ENCODE peak calls at places on chromosome 21, in six cellular contexts. One of them, this sample, is unnamed.

GRCh38 chr21:43667191-43667904 is 8.0 kb downstream of the RRP1B start:
- DNase-seq in CD8-positive, alpha-beta T cell: no peak
- DNase-seq in adrenal gland: no peak
- DNase-seq in gastrocnemius medialis: no peak
- DNase-seq in GM23248: peak
- DNase-seq in mesenchymal stem cell: peak
- DNase-seq in this sample: peak

GRCh38 chr21:37088196-37088595 is 15.1 kb downstream of the TTC3 start:
- DNase-seq in CD8-positive, alpha-beta T cell: no peak
- DNase-seq in adrenal gland: no peak
- DNase-seq in gastrocnemius medialis: no peak
- DNase-seq in GM23248: no peak
- DNase-seq in mesenchymal stem cell: peak
- DNase-seq in this sample: peak

GRCh38 chr21:34688145-34688544 is 19.4 kb downstream of the CLIC6 start:
- DNase-seq in CD8-positive, alpha-beta T cell: no peak
- DNase-seq in adrenal gland: no peak
- DNase-seq in gastrocnemius medialis: no peak
- DNase-seq in GM23248: peak
- DNase-seq in mesenchymal stem cell: no peak
- DNase-seq in this sample: no peak

GRCh38 chr21:44793269-44794030 is 8.2 kb downstream of the UBE2G2 start:
- DNase-seq in CD8-positive, alpha-beta T cell: peak
- DNase-seq in adrenal gland: peak
- DNase-seq in gastrocnemius medialis: peak
- DNase-seq in GM23248: peak
- DNase-seq in mesenchymal stem cell: peak
- DNase-seq in this sample: peak

GRCh38 chr21:16572032-16572431 is 842.2 kb downstream of the USP25 start:
- DNase-seq in CD8-positive, alpha-beta T cell: no peak
- DNase-seq in adrenal gland: no peak
- DNase-seq in gastrocnemius medialis: no peak
- DNase-seq in GM23248: peak
- DNase-seq in mesenchymal stem cell: no peak
- DNase-seq in this sample: peak

GRCh38 chr21:36478207-36478701 is 1.7 kb downstream of the CLDN14 start:
- DNase-seq in CD8-positive, alpha-beta T cell: no peak
- DNase-seq in adrenal gland: peak
- DNase-seq in gastrocnemius medialis: no peak
- DNase-seq in GM23248: peak
- DNase-seq in mesenchymal stem cell: peak
- DNase-seq in this sample: peak

GRCh38 chr21:28439852-28440251 is 552.8 kb downstream of the LTN1 start:
- DNase-seq in CD8-positive, alpha-beta T cell: no peak
- DNase-seq in adrenal gland: no peak
- DNase-seq in gastrocnemius medialis: no peak
- DNase-seq in GM23248: peak
- DNase-seq in mesenchymal stem cell: no peak
- DNase-seq in this sample: no peak

GRCh38 chr21:35829014-35829525 is 231.3 kb downstream of the SETD4 start:
- DNase-seq in CD8-positive, alpha-beta T cell: no peak
- DNase-seq in adrenal gland: no peak
- DNase-seq in gastrocnemius medialis: no peak
- DNase-seq in GM23248: no peak
- DNase-seq in mesenchymal stem cell: no peak
- DNase-seq in this sample: no peak

GRCh38 chr21:14773777-14774345 is 227.7 kb upstream of the SAMSN1 start:
- DNase-seq in CD8-positive, alpha-beta T cell: peak
- DNase-seq in adrenal gland: peak
- DNase-seq in gastrocnemius medialis: no peak
- DNase-seq in GM23248: peak
- DNase-seq in mesenchymal stem cell: peak
- DNase-seq in this sample: peak

GRCh38 chr21:14959343-14959742 is 105.5 kb downstream of the NRIP1 start:
- DNase-seq in CD8-positive, alpha-beta T cell: no peak
- DNase-seq in adrenal gland: no peak
- DNase-seq in gastrocnemius medialis: no peak
- DNase-seq in GM23248: peak
- DNase-seq in mesenchymal stem cell: no peak
- DNase-seq in this sample: no peak

GRCh38 chr21:25845729-25846256 is 111.0 kb downstream of the GABPA start:
- DNase-seq in CD8-positive, alpha-beta T cell: no peak
- DNase-seq in adrenal gland: no peak
- DNase-seq in gastrocnemius medialis: no peak
- DNase-seq in GM23248: peak
- DNase-seq in mesenchymal stem cell: peak
- DNase-seq in this sample: no peak

GRCh38 chr21:38494688-38495087 is 3.6 kb downstream of the ERG start:
- DNase-seq in CD8-positive, alpha-beta T cell: no peak
- DNase-seq in adrenal gland: no peak
- DNase-seq in gastrocnemius medialis: no peak
- DNase-seq in GM23248: peak
- DNase-seq in mesenchymal stem cell: peak
- DNase-seq in this sample: peak

GRCh38 chr21:26964379-26964778 is 2.5 kb downstream of the ADAMTS5 start:
- DNase-seq in CD8-positive, alpha-beta T cell: no peak
- DNase-seq in adrenal gland: no peak
- DNase-seq in gastrocnemius medialis: peak
- DNase-seq in GM23248: peak
- DNase-seq in mesenchymal stem cell: peak
- DNase-seq in this sample: no peak

GRCh38 chr21:14843991-14844390 is 220.8 kb downstream of the NRIP1 start:
- DNase-seq in CD8-positive, alpha-beta T cell: no peak
- DNase-seq in adrenal gland: no peak
- DNase-seq in gastrocnemius medialis: no peak
- DNase-seq in GM23248: peak
- DNase-seq in mesenchymal stem cell: no peak
- DNase-seq in this sample: peak

GRCh38 chr21:17679002-17679600 is 66.4 kb upstream of the BTG3 start:
- DNase-seq in CD8-positive, alpha-beta T cell: no peak
- DNase-seq in adrenal gland: peak
- DNase-seq in gastrocnemius medialis: no peak
- DNase-seq in GM23248: peak
- DNase-seq in mesenchymal stem cell: peak
- DNase-seq in this sample: peak

GRCh38 chr21:36039861-36040260 is 20.5 kb downstream of the SETD4 start:
- DNase-seq in CD8-positive, alpha-beta T cell: no peak
- DNase-seq in adrenal gland: no peak
- DNase-seq in gastrocnemius medialis: no peak
- DNase-seq in GM23248: no peak
- DNase-seq in mesenchymal stem cell: no peak
- DNase-seq in this sample: no peak

GRCh38 chr21:34593423-34593822 is 21.5 kb downstream of the RCAN1 start:
- DNase-seq in CD8-positive, alpha-beta T cell: no peak
- DNase-seq in adrenal gland: no peak
- DNase-seq in gastrocnemius medialis: no peak
- DNase-seq in GM23248: no peak
- DNase-seq in mesenchymal stem cell: no peak
- DNase-seq in this sample: no peak

GRCh38 chr21:27564684-27565280 is 597.9 kb upstream of the ADAMTS5 start:
- DNase-seq in CD8-positive, alpha-beta T cell: no peak
- DNase-seq in adrenal gland: peak
- DNase-seq in gastrocnemius medialis: peak
- DNase-seq in GM23248: peak
- DNase-seq in mesenchymal stem cell: peak
- DNase-seq in this sample: peak

GRCh38 chr21:36211660-36212512 is 55.3 kb downstream of the DOP1B start:
- DNase-seq in CD8-positive, alpha-beta T cell: no peak
- DNase-seq in adrenal gland: no peak
- DNase-seq in gastrocnemius medialis: no peak
- DNase-seq in GM23248: peak
- DNase-seq in mesenchymal stem cell: peak
- DNase-seq in this sample: peak

GRCh38 chr21:36603221-36603620 is 95.7 kb upstream of the SIM2 start:
- DNase-seq in CD8-positive, alpha-beta T cell: no peak
- DNase-seq in adrenal gland: no peak
- DNase-seq in gastrocnemius medialis: no peak
- DNase-seq in GM23248: no peak
- DNase-seq in mesenchymal stem cell: no peak
- DNase-seq in this sample: no peak

GRCh38 chr21:42654179-42654912 is 925 bp downstream of the PDE9A start:
- DNase-seq in CD8-positive, alpha-beta T cell: peak
- DNase-seq in adrenal gland: no peak
- DNase-seq in gastrocnemius medialis: no peak
- DNase-seq in GM23248: no peak
- DNase-seq in mesenchymal stem cell: peak
- DNase-seq in this sample: no peak
- H3K4me3 ChIP-seq in CD8-positive, alpha-beta T cell: peak
- H3K4me3 ChIP-seq in adrenal gland: no peak
- H3K4me3 ChIP-seq in gastrocnemius medialis: peak
- H3K4me3 ChIP-seq in GM23248: no peak
- H3K4me3 ChIP-seq in mesenchymal stem cell: peak
- H3K4me3 ChIP-seq in this sample: no peak

GRCh38 chr21:42514883-42515228 is 1.2 kb downstream of the SLC37A1 start:
- DNase-seq in CD8-positive, alpha-beta T cell: no peak
- DNase-seq in adrenal gland: no peak
- DNase-seq in gastrocnemius medialis: no peak
- DNase-seq in GM23248: no peak
- DNase-seq in mesenchymal stem cell: no peak
- DNase-seq in this sample: no peak

GRCh38 chr21:42518216-42518615 is 4.6 kb downstream of the SLC37A1 start:
- DNase-seq in CD8-positive, alpha-beta T cell: no peak
- DNase-seq in adrenal gland: peak
- DNase-seq in gastrocnemius medialis: no peak
- DNase-seq in GM23248: peak
- DNase-seq in mesenchymal stem cell: peak
- DNase-seq in this sample: peak

GRCh38 chr21:42513985-42514882 is 582 bp downstream of the SLC37A1 start:
- DNase-seq in CD8-positive, alpha-beta T cell: peak
- DNase-seq in adrenal gland: peak
- DNase-seq in gastrocnemius medialis: peak
- DNase-seq in GM23248: peak
- DNase-seq in mesenchymal stem cell: peak
- DNase-seq in this sample: no peak

GRCh38 chr21:42513151-42513984 is at the start of gene SLC37A1:
- DNase-seq in CD8-positive, alpha-beta T cell: peak
- DNase-seq in adrenal gland: peak
- DNase-seq in gastrocnemius medialis: peak
- DNase-seq in GM23248: peak
- DNase-seq in mesenchymal stem cell: no peak
- DNase-seq in this sample: no peak

GRCh38 chr21:42515708-42516502 is 2.3 kb downstream of the SLC37A1 start:
- DNase-seq in CD8-positive, alpha-beta T cell: no peak
- DNase-seq in adrenal gland: peak
- DNase-seq in gastrocnemius medialis: no peak
- DNase-seq in GM23248: peak
- DNase-seq in mesenchymal stem cell: peak
- DNase-seq in this sample: no peak
- H3K4me3 ChIP-seq in CD8-positive, alpha-beta T cell: no peak
- H3K4me3 ChIP-seq in adrenal gland: no peak
- H3K4me3 ChIP-seq in gastrocnemius medialis: no peak
- H3K4me3 ChIP-seq in GM23248: no peak
- H3K4me3 ChIP-seq in mesenchymal stem cell: no peak
- H3K4me3 ChIP-seq in this sample: no peak

GRCh38 chr21:32558131-32558530 is 27.2 kb downstream of the TCP10L start:
- DNase-seq in CD8-positive, alpha-beta T cell: no peak
- DNase-seq in adrenal gland: no peak
- DNase-seq in gastrocnemius medialis: no peak
- DNase-seq in GM23248: no peak
- DNase-seq in mesenchymal stem cell: no peak
- DNase-seq in this sample: no peak

GRCh38 chr21:32562426-32562825 is 22.9 kb downstream of the TCP10L start:
- DNase-seq in CD8-positive, alpha-beta T cell: no peak
- DNase-seq in adrenal gland: peak
- DNase-seq in gastrocnemius medialis: no peak
- DNase-seq in GM23248: peak
- DNase-seq in mesenchymal stem cell: peak
- DNase-seq in this sample: peak

GRCh38 chr21:32562915-32563314 is 22.4 kb downstream of the TCP10L start:
- DNase-seq in CD8-positive, alpha-beta T cell: no peak
- DNase-seq in adrenal gland: no peak
- DNase-seq in gastrocnemius medialis: no peak
- DNase-seq in GM23248: no peak
- DNase-seq in mesenchymal stem cell: no peak
- DNase-seq in this sample: no peak

GRCh38 chr21:32559004-32559610 is 26.2 kb downstream of the TCP10L start:
- DNase-seq in CD8-positive, alpha-beta T cell: no peak
- DNase-seq in adrenal gland: no peak
- DNase-seq in gastrocnemius medialis: no peak
- DNase-seq in GM23248: no peak
- DNase-seq in mesenchymal stem cell: no peak
- DNase-seq in this sample: no peak

GRCh38 chr21:32560896-32561295 is 24.4 kb downstream of the TCP10L start:
- DNase-seq in CD8-positive, alpha-beta T cell: no peak
- DNase-seq in adrenal gland: no peak
- DNase-seq in gastrocnemius medialis: no peak
- DNase-seq in GM23248: no peak
- DNase-seq in mesenchymal stem cell: no peak
- DNase-seq in this sample: no peak
- H3K4me3 ChIP-seq in CD8-positive, alpha-beta T cell: no peak
- H3K4me3 ChIP-seq in adrenal gland: no peak
- H3K4me3 ChIP-seq in gastrocnemius medialis: no peak
- H3K4me3 ChIP-seq in GM23248: no peak
- H3K4me3 ChIP-seq in mesenchymal stem cell: no peak
- H3K4me3 ChIP-seq in this sample: no peak

DNA sequence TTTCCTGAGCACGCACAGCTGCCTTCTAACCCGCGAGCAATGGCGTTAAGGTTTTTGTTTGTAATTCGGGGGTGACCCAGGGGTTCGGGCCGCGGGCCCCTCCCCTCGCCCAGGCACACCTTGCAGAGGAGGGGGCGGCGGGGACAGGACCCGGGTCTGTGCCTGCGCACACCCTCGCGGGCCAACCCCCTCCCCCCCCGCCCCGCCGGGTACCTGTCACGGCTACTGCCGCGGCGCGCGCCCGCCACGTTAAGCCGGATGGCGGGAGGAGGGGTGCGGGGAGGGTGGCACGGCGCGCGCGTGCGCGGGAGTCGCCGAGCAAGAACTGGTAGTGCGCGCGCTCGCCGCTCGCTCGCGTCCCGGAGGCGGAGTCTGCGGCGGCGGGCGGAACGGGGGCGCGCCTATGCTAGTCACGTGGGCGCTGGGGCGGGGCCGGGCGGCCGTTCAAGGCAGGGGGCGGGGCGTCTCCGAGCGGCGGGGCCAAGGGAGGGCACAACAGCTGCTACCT is at the start of gene TPTE:
- DNase-seq in CD8-positive, alpha-beta T cell: no peak
- DNase-seq in adrenal gland: no peak
- DNase-seq in gastrocnemius medialis: no peak
- DNase-seq in GM23248: no peak
- DNase-seq in mesenchymal stem cell: no peak
- DNase-seq in this sample: no peak
- H3K4me3 ChIP-seq in CD8-positive, alpha-beta T cell: no peak
- H3K4me3 ChIP-seq in adrenal gland: no peak
- H3K4me3 ChIP-seq in gastrocnemius medialis: no peak
- H3K4me3 ChIP-seq in GM23248: no peak
- H3K4me3 ChIP-seq in mesenchymal stem cell: no peak
- H3K4me3 ChIP-seq in this sample: no peak

This sample was measured in choroid plexus epithelial cell.